ENCODE peak calls at places on chromosomes 6 and 20, in nine cellular contexts. E is sigmoid colon, O is Calu3, D is stomach, A is heart right ventricle, Q is upper lobe of right lung, S is fibroblast of lung, V is GM12865, Z is ascending aorta. X is an unnamed sample.

GRCh38 chr20:45926731-45927070 is 7.8 kb upstream of the PCIF1 start:
- DNase-seq in D (no peak), V (no peak), Z (no peak), S (no peak), Q (no peak), O (no peak), A (no peak), E (no peak), X (no peak)

GRCh38 chr20:40286991-40287531 is 402.0 kb downstream of the MAFB start:
- DNase-seq in S (peak; percentile 69), E (peak; percentile 89), A (peak; percentile 80), D (peak; percentile 70), O (no peak), Q (peak; percentile 84), V (no peak), Z (peak; percentile 87), X (no peak)

GRCh38 chr20:25064561-25064960 is 6.6 kb upstream of the ACSS1 start:
- DNase-seq in V (no peak), Q (peak; percentile 26), Z (peak; percentile 30), S (no peak), A (no peak), E (peak; percentile 50), O (no peak), D (peak; percentile 15), X (no peak)

GRCh38 chr6:35363293-35363750 is 21.0 kb downstream of the PPARD start:
- DNase-seq in A (peak; percentile 44), Q (peak; percentile 76), D (no peak), E (no peak), V (no peak), Z (no peak), S (peak; percentile 74), O (no peak), X (no peak)

GRCh38 chr6:72425003-72425681 is 196.7 kb upstream of the KCNQ5 start:
- DNase-seq in Q (no peak), O (no peak), Z (no peak), S (peak; percentile 88), E (no peak), D (no peak), A (no peak), V (no peak), X (no peak)

GRCh38 chr6:36290668-36291620 is 21.1 kb downstream of the PNPLA1 start:
- DNase-seq in Q (no peak), E (no peak), Z (no peak), S (peak; percentile 54), D (no peak), A (no peak), O (peak; percentile 55), V (no peak), X (peak; percentile 6)

GRCh38 chr6:82467338-82467737 is 103.7 kb downstream of the TPBG start:
- DNase-seq in D (no peak), A (no peak), V (no peak), Z (no peak), O (no peak), E (no peak), Q (no peak), S (no peak), X (no peak)

GRCh38 chr6:50361641-50362331 is 312.1 kb upstream of the DEFB112 start:
- DNase-seq in S (peak; percentile 6), D (no peak), V (no peak), E (no peak), Q (no peak), Z (no peak), O (no peak), A (no peak), X (no peak)

GRCh38 chr6:167997642-167998041 is at the start of gene KIF25:
- DNase-seq in S (no peak), Q (no peak), D (no peak), V (no peak), E (no peak), Z (no peak), O (no peak), A (no peak), X (no peak)

GRCh38 chr6:167996424-167997199 is 859 bp upstream of the KIF25 start:
- DNase-seq in Q (peak; percentile 54), O (no peak), V (peak; percentile 43), Z (no peak), A (no peak), D (no peak), E (no peak), S (no peak), X (peak; percentile 39)

GRCh38 chr6:167995731-167996151 is 1.7 kb upstream of the KIF25 start:
- DNase-seq in A (no peak), E (no peak), V (no peak), Q (peak; percentile 55), D (no peak), O (no peak), S (no peak), Z (no peak), X (no peak)

GRCh38 chr6:168000198-168001036 is 2.9 kb downstream of the KIF25 start:
- DNase-seq in E (no peak), O (no peak), V (no peak), S (no peak), Z (no peak), D (no peak), A (no peak), Q (no peak), X (no peak)

GRCh38 chr6:167998206-167998605 is 735 bp downstream of the KIF25 start:
- DNase-seq in E (no peak), O (no peak), D (no peak), A (no peak), S (no peak), Q (no peak), V (no peak), Z (no peak), X (no peak)
- TF ChIP-seq CTCF in E (no peak), O (no peak), D (no peak), A (no peak), S (no peak), Q (no peak), V (no peak), Z (no peak), X (no peak)

GRCh38 chr20:3766381-3766780 is 1.2 kb downstream of the ADISSP start:
- DNase-seq in D (no peak), V (no peak), A (no peak), Q (no peak), O (no peak), Z (no peak), E (peak; percentile 65), S (no peak), X (no peak)

GRCh38 chr20:3765171-3765887 is 2.2 kb downstream of the ADISSP start:
- DNase-seq in Q (no peak), E (no peak), O (no peak), S (no peak), V (no peak), A (peak; percentile 81), Z (no peak), D (no peak), X (no peak)

GRCh38 chr20:3768342-3769130 is 983 bp upstream of the ADISSP start:
- DNase-seq in E (peak; percentile 91), S (peak; percentile 83), Z (peak; percentile 82), V (peak; percentile 80), O (peak; percentile 60), Q (peak; percentile 88), D (peak; percentile 63), A (peak; percentile 68), X (peak; percentile 89)

GRCh38 chr20:3766832-3767433 is 620 bp downstream of the ADISSP start:
- DNase-seq in V (no peak), D (no peak), Q (no peak), S (no peak), E (peak; percentile 68), O (no peak), Z (no peak), A (peak; percentile 7), X (peak; percentile 43)

DNA sequence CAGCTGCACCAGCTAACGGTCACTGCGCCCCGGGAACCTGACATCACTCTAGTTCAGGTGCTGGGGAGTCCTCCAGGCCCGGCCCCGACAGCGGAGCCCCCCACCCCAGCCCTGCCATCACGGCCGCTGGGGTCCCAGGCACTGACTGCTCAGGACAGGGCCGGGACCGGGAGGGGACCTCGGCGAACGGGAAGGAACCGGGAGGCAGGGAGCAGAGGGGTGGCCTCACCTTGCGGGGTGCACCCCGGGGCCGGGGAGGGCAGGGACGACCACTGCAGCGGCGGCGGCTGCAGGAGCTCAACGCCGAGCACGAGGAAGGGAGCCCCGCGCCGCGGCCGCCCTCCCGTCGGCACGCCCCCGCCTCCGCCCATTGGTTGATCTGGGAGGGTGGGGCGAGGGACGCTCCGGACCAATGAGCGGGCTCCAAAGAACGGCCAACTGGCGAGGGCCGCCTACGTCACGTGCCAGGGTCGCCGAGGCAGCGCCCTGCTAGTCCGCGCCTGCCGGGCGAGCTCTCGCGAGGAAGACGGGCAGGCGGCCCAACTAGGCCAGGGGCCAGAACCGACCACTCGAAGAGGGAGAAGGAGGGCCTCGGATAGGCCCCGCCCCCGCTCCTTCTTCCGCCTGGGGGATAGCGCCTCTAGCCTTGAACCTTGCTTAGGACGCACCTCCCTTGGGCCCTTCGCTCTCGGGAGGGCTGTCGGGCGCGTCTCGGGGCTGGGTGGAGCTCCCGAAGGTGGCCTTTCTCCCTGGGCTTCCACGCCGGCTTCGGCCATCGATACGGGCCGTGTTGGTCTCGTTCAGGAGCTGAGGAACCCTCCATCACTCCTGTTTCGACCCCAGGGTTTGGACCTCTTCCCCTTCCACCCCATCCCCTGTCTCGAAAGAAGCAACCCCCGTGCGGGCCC is at the start of gene ADISSP:
- DNase-seq in E (peak; percentile 100), V (peak; percentile 99), A (peak; percentile 99), D (peak; percentile 99), Q (peak; percentile 100), S (peak; percentile 98), Z (peak; percentile 99), O (peak; percentile 95), X (peak; percentile 99)
- TF ChIP-seq CTCF in E (no peak), V (peak; percentile 18), A (no peak), D (no peak), Q (no peak), S (peak; percentile 17), Z (peak; percentile 7), O (no peak), X (no peak)

DNA sequence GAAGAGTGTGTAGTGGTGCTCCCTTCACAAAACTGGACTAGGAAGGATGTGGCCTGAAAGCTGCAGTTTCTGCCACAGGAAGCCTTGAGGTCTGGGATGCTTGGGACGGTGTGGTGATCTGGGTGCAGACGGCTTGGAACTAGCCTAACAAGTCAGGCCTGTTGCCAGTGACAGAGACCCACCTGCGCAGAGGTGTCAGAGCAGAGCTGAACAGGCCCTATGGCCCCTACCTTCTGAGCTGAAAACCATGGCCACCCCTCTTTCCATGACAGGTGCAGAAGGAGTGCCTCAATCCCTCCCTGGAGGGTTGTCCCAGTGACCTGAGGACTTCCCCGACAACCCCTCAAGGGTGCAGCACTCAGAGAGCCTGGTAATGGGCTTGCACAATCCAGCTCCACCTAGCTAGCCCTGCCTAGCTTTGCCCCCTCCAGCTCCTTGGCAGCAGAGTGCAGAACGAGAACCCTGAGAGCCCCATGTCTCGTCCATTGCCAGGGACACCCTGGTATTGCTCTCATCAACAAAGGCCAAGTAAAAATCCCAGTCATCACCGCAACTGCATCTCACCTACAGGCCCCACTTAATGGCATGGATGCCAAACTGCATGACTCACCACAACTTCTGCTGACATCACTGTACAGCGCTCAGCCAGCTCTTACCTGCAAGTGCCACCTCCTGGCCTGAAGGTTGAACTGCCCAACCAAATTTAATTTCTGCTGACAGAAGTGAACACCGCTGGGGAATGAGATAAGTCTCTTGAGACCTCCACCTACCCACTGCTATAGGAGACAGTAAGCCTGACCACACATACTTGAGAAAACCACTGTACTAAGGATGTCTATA is 563.1 kb downstream of the TFAP2A start:
- DNase-seq in S (no peak), V (peak; percentile 48), O (peak; percentile 60), D (no peak), Q (no peak), E (no peak), Z (no peak), A (no peak), X (no peak)
- TF ChIP-seq CTCF in S (no peak), V (peak; percentile 10), O (no peak), D (no peak), Q (no peak), E (no peak), Z (no peak), A (no peak), X (no peak)

GRCh38 chr20:6185268-6185667 is 62.4 kb upstream of the FERMT1 start:
- DNase-seq in O (no peak), D (no peak), A (no peak), V (no peak), S (no peak), E (no peak), Q (no peak), Z (no peak), X (no peak)
- TF ChIP-seq CTCF in O (no peak), D (no peak), A (no peak), V (peak; percentile 3), S (peak; percentile 6), E (no peak), Q (no peak), Z (no peak), X (no peak)